ENCODE peak calls at places on chromosome 2, in nine cellular contexts. One of them, this sample, is unnamed.

GRCh38 chr2:147273628-147274027 is 571.2 kb upstream of the ACVR2A start:
- DNase-seq in WERI-Rb-1: no peak
- DNase-seq in heart left ventricle: no peak
- DNase-seq in cardiac muscle cell: no peak
- DNase-seq in dorsolateral prefrontal cortex: no peak
- DNase-seq in OCI-LY7: no peak
- DNase-seq in neural progenitor cell: no peak
- DNase-seq in fibroblast of pulmonary artery: no peak
- DNase-seq in coronary artery: no peak
- DNase-seq in this sample: no peak

GRCh38 chr2:2747797-2748301 is 416.8 kb upstream of the MYT1L start:
- DNase-seq in WERI-Rb-1: no peak
- DNase-seq in heart left ventricle: no peak
- DNase-seq in cardiac muscle cell: no peak
- DNase-seq in dorsolateral prefrontal cortex: no peak
- DNase-seq in OCI-LY7: no peak
- DNase-seq in neural progenitor cell: no peak
- DNase-seq in fibroblast of pulmonary artery: no peak
- DNase-seq in coronary artery: no peak
- DNase-seq in this sample: no peak

GRCh38 chr2:40224321-40224720 is 227.6 kb downstream of the SLC8A1 start:
- DNase-seq in WERI-Rb-1: no peak
- DNase-seq in heart left ventricle: no peak
- DNase-seq in cardiac muscle cell: no peak
- DNase-seq in dorsolateral prefrontal cortex: no peak
- DNase-seq in OCI-LY7: no peak
- DNase-seq in neural progenitor cell: no peak
- DNase-seq in fibroblast of pulmonary artery: no peak
- DNase-seq in coronary artery: no peak
- DNase-seq in this sample: no peak

GRCh38 chr2:158715352-158715751 is 79.8 kb upstream of the DAPL1 start:
- DNase-seq in WERI-Rb-1: no peak
- DNase-seq in heart left ventricle: no peak
- DNase-seq in cardiac muscle cell: no peak
- DNase-seq in dorsolateral prefrontal cortex: no peak
- DNase-seq in OCI-LY7: no peak
- DNase-seq in neural progenitor cell: no peak
- DNase-seq in fibroblast of pulmonary artery: no peak
- DNase-seq in coronary artery: no peak
- DNase-seq in this sample: no peak

GRCh38 chr2:234840336-234840735 is 111.5 kb upstream of the SH3BP4 start:
- DNase-seq in WERI-Rb-1: no peak
- DNase-seq in heart left ventricle: no peak
- DNase-seq in cardiac muscle cell: peak; percentile 33
- DNase-seq in dorsolateral prefrontal cortex: no peak
- DNase-seq in OCI-LY7: no peak
- DNase-seq in neural progenitor cell: peak; percentile 30
- DNase-seq in fibroblast of pulmonary artery: peak; percentile 97
- DNase-seq in coronary artery: no peak
- DNase-seq in this sample: no peak

GRCh38 chr2:38187416-38188127 is 111.6 kb upstream of the CYP1B1 start:
- DNase-seq in WERI-Rb-1: no peak
- DNase-seq in heart left ventricle: peak; percentile 79
- DNase-seq in cardiac muscle cell: no peak
- DNase-seq in dorsolateral prefrontal cortex: no peak
- DNase-seq in OCI-LY7: no peak
- DNase-seq in neural progenitor cell: no peak
- DNase-seq in fibroblast of pulmonary artery: peak; percentile 96
- DNase-seq in coronary artery: no peak
- DNase-seq in this sample: no peak

GRCh38 chr2:222672068-222672401 is 577 bp downstream of the MOGAT1 start:
- DNase-seq in WERI-Rb-1: no peak
- DNase-seq in heart left ventricle: no peak
- DNase-seq in cardiac muscle cell: no peak
- DNase-seq in dorsolateral prefrontal cortex: no peak
- DNase-seq in OCI-LY7: no peak
- DNase-seq in neural progenitor cell: no peak
- DNase-seq in fibroblast of pulmonary artery: no peak
- DNase-seq in coronary artery: no peak
- DNase-seq in this sample: no peak

GRCh38 chr2:96154506-96155380 is 9.5 kb upstream of the DUSP2 start:
- DNase-seq in WERI-Rb-1: peak; percentile 62
- DNase-seq in heart left ventricle: no peak
- DNase-seq in cardiac muscle cell: no peak
- DNase-seq in dorsolateral prefrontal cortex: no peak
- DNase-seq in OCI-LY7: no peak
- DNase-seq in neural progenitor cell: no peak
- DNase-seq in fibroblast of pulmonary artery: no peak
- DNase-seq in coronary artery: no peak
- DNase-seq in this sample: no peak

GRCh38 chr2:54020793-54021414 is 50.1 kb upstream of the PSME4 start:
- DNase-seq in WERI-Rb-1: no peak
- DNase-seq in heart left ventricle: no peak
- DNase-seq in cardiac muscle cell: no peak
- DNase-seq in dorsolateral prefrontal cortex: no peak
- DNase-seq in OCI-LY7: no peak
- DNase-seq in neural progenitor cell: no peak
- DNase-seq in fibroblast of pulmonary artery: no peak
- DNase-seq in coronary artery: no peak
- DNase-seq in this sample: no peak

GRCh38 chr2:171921970-171922229 is 361 bp upstream of the HAT1 start:
- DNase-seq in WERI-Rb-1: no peak
- DNase-seq in heart left ventricle: no peak
- DNase-seq in cardiac muscle cell: no peak
- DNase-seq in dorsolateral prefrontal cortex: no peak
- DNase-seq in OCI-LY7: no peak
- DNase-seq in neural progenitor cell: no peak
- DNase-seq in fibroblast of pulmonary artery: no peak
- DNase-seq in coronary artery: no peak
- DNase-seq in this sample: no peak

GRCh38 chr2:41355794-41356193 is 692.0 kb upstream of the PKDCC start:
- DNase-seq in WERI-Rb-1: no peak
- DNase-seq in heart left ventricle: no peak
- DNase-seq in cardiac muscle cell: no peak
- DNase-seq in dorsolateral prefrontal cortex: no peak
- DNase-seq in OCI-LY7: no peak
- DNase-seq in neural progenitor cell: no peak
- DNase-seq in fibroblast of pulmonary artery: no peak
- DNase-seq in coronary artery: no peak
- DNase-seq in this sample: no peak

GRCh38 chr2:55415300-55415699 is 4.4 kb downstream of the CCDC88A start:
- DNase-seq in WERI-Rb-1: no peak
- DNase-seq in heart left ventricle: no peak
- DNase-seq in cardiac muscle cell: no peak
- DNase-seq in dorsolateral prefrontal cortex: no peak
- DNase-seq in OCI-LY7: peak; percentile 14
- DNase-seq in neural progenitor cell: no peak
- DNase-seq in fibroblast of pulmonary artery: no peak
- DNase-seq in coronary artery: no peak
- DNase-seq in this sample: no peak

GRCh38 chr2:168545439-168546082 is 89.5 kb downstream of the CERS6 start:
- DNase-seq in WERI-Rb-1: no peak
- DNase-seq in heart left ventricle: peak; percentile 37
- DNase-seq in cardiac muscle cell: peak; percentile 22
- DNase-seq in dorsolateral prefrontal cortex: no peak
- DNase-seq in OCI-LY7: no peak
- DNase-seq in neural progenitor cell: peak; percentile 49
- DNase-seq in fibroblast of pulmonary artery: peak; percentile 92
- DNase-seq in coronary artery: no peak
- DNase-seq in this sample: no peak

GRCh38 chr2:172096661-172097547 is 5.8 kb downstream of the DLX2 start:
- DNase-seq in WERI-Rb-1: no peak
- DNase-seq in heart left ventricle: no peak
- DNase-seq in cardiac muscle cell: no peak
- DNase-seq in dorsolateral prefrontal cortex: no peak
- DNase-seq in OCI-LY7: no peak
- DNase-seq in neural progenitor cell: peak; percentile 61
- DNase-seq in fibroblast of pulmonary artery: peak; percentile 71
- DNase-seq in coronary artery: no peak
- DNase-seq in this sample: no peak

GRCh38 chr2:70304501-70304900 is 2.6 kb upstream of the FAM136A start:
- DNase-seq in WERI-Rb-1: no peak
- DNase-seq in heart left ventricle: no peak
- DNase-seq in cardiac muscle cell: no peak
- DNase-seq in dorsolateral prefrontal cortex: no peak
- DNase-seq in OCI-LY7: no peak
- DNase-seq in neural progenitor cell: no peak
- DNase-seq in fibroblast of pulmonary artery: no peak
- DNase-seq in coronary artery: no peak
- DNase-seq in this sample: no peak

GRCh38 chr2:163732718-163733117 is 3.1 kb downstream of the FIGN start:
- DNase-seq in WERI-Rb-1: no peak
- DNase-seq in heart left ventricle: no peak
- DNase-seq in cardiac muscle cell: no peak
- DNase-seq in dorsolateral prefrontal cortex: no peak
- DNase-seq in OCI-LY7: no peak
- DNase-seq in neural progenitor cell: no peak
- DNase-seq in fibroblast of pulmonary artery: no peak
- DNase-seq in coronary artery: no peak
- DNase-seq in this sample: no peak

GRCh38 chr2:163730556-163730955 is 5.3 kb downstream of the FIGN start:
- DNase-seq in WERI-Rb-1: no peak
- DNase-seq in heart left ventricle: no peak
- DNase-seq in cardiac muscle cell: no peak
- DNase-seq in dorsolateral prefrontal cortex: no peak
- DNase-seq in OCI-LY7: no peak
- DNase-seq in neural progenitor cell: no peak
- DNase-seq in fibroblast of pulmonary artery: no peak
- DNase-seq in coronary artery: no peak
- DNase-seq in this sample: no peak

GRCh38 chr2:163733301-163733938 is 2.4 kb downstream of the FIGN start:
- DNase-seq in WERI-Rb-1: no peak
- DNase-seq in heart left ventricle: peak; percentile 44
- DNase-seq in cardiac muscle cell: peak; percentile 52
- DNase-seq in dorsolateral prefrontal cortex: peak; percentile 57
- DNase-seq in OCI-LY7: no peak
- DNase-seq in neural progenitor cell: no peak
- DNase-seq in fibroblast of pulmonary artery: peak; percentile 14
- DNase-seq in coronary artery: no peak
- DNase-seq in this sample: no peak

GRCh38 chr2:163729874-163730273 is 5.9 kb downstream of the FIGN start:
- DNase-seq in WERI-Rb-1: no peak
- DNase-seq in heart left ventricle: no peak
- DNase-seq in cardiac muscle cell: no peak
- DNase-seq in dorsolateral prefrontal cortex: no peak
- DNase-seq in OCI-LY7: no peak
- DNase-seq in neural progenitor cell: no peak
- DNase-seq in fibroblast of pulmonary artery: no peak
- DNase-seq in coronary artery: no peak
- DNase-seq in this sample: no peak

GRCh38 chr2:163731735-163732134 is 4.1 kb downstream of the FIGN start:
- DNase-seq in WERI-Rb-1: no peak
- DNase-seq in heart left ventricle: no peak
- DNase-seq in cardiac muscle cell: no peak
- DNase-seq in dorsolateral prefrontal cortex: no peak
- DNase-seq in OCI-LY7: no peak
- DNase-seq in neural progenitor cell: no peak
- DNase-seq in fibroblast of pulmonary artery: no peak
- DNase-seq in coronary artery: no peak
- DNase-seq in this sample: no peak
- H3K4me3 ChIP-seq in WERI-Rb-1: no peak overlapping the region
- H3K4me3 ChIP-seq in heart left ventricle: peak overlapping the region; percentile 79
- H3K4me3 ChIP-seq in cardiac muscle cell: peak overlapping the region; percentile 98
- H3K4me3 ChIP-seq in dorsolateral prefrontal cortex: peak overlapping the region; percentile 81
- H3K4me3 ChIP-seq in OCI-LY7: no peak overlapping the region
- H3K4me3 ChIP-seq in neural progenitor cell: peak overlapping the region; percentile 4
- H3K4me3 ChIP-seq in fibroblast of pulmonary artery: peak overlapping the region; percentile 8
- H3K4me3 ChIP-seq in coronary artery: peak overlapping the region; percentile 82
- H3K4me3 ChIP-seq in this sample: no peak overlapping the region

GRCh38 chr2:191514613-191515012 is 163.3 kb upstream of the NABP1 start:
- DNase-seq in WERI-Rb-1: no peak
- DNase-seq in heart left ventricle: no peak
- DNase-seq in cardiac muscle cell: no peak
- DNase-seq in dorsolateral prefrontal cortex: no peak
- DNase-seq in OCI-LY7: no peak
- DNase-seq in neural progenitor cell: no peak
- DNase-seq in fibroblast of pulmonary artery: no peak
- DNase-seq in coronary artery: no peak
- DNase-seq in this sample: no peak
- TF ChIP-seq CTCF in WERI-Rb-1: no peak
- TF ChIP-seq CTCF in heart left ventricle: no peak
- TF ChIP-seq CTCF in cardiac muscle cell: no peak
- TF ChIP-seq CTCF in dorsolateral prefrontal cortex: no peak
- TF ChIP-seq CTCF in OCI-LY7: no peak
- TF ChIP-seq CTCF in neural progenitor cell: no peak
- TF ChIP-seq CTCF in fibroblast of pulmonary artery: no peak
- TF ChIP-seq CTCF in coronary artery: no peak
- TF ChIP-seq CTCF in this sample: no peak

DNA sequence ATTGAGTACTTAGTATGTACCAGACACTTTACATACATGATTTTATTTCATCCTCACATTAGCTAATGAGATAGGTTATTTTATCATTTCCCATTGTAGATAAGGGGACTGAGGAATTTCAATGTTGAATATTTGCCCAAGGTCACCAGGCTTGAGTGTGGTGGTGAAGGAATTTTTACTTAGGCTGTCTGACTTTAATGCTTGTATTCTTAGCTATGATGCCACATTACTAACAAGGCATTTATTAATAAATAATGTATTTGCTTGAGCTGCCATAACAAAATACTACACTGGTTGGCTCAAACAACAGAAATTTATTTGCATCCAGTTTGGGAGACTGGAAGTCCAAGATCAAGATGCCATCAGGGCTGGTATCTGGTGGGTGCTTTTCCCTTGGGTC is 250.9 kb downstream of the GPD2 start:
- DNase-seq in WERI-Rb-1: no peak
- DNase-seq in heart left ventricle: no peak
- DNase-seq in cardiac muscle cell: no peak
- DNase-seq in dorsolateral prefrontal cortex: no peak
- DNase-seq in OCI-LY7: no peak
- DNase-seq in neural progenitor cell: no peak
- DNase-seq in fibroblast of pulmonary artery: no peak
- DNase-seq in coronary artery: no peak
- DNase-seq in this sample: no peak
- H3K4me3 ChIP-seq in WERI-Rb-1: no peak overlapping the region
- H3K4me3 ChIP-seq in heart left ventricle: no peak overlapping the region
- H3K4me3 ChIP-seq in cardiac muscle cell: no peak overlapping the region
- H3K4me3 ChIP-seq in dorsolateral prefrontal cortex: no peak overlapping the region
- H3K4me3 ChIP-seq in OCI-LY7: no peak overlapping the region
- H3K4me3 ChIP-seq in neural progenitor cell: no peak overlapping the region
- H3K4me3 ChIP-seq in fibroblast of pulmonary artery: no peak overlapping the region
- H3K4me3 ChIP-seq in coronary artery: no peak overlapping the region
- H3K4me3 ChIP-seq in this sample: no peak overlapping the region

DNA sequence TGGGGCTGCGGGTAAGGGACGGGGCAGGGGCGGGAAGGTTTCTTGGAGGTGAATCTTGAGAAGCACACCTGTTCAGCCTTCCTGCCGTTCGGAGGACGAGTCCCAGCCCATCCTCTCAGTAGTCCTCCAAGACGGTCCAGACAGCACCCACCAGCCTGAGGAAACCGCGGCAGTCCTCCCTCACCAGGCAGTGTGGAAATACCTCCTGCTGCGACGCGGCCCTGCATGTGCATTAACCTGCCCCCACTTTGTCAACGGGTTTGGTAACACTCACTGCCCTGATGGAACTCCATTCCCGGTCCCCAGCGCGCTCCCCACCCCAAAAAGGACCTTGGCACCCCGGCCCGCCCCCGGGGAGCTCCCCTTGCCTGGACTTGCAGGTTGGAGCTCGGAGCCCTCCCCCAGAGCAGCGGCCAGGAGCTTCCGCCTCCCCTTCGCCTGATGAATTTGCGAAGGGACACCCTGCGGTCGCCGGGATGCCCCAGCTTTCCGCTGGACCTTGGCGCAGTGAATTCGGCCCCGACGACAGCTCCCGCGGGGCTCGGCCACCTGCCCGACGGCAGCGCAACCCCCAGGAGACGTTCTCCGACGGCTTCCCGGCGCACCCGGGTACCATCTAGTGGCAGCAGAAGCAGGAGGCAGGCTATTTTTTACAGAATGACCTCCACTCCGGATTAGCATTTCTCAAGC is 31.5 kb downstream of the ACVR1C start:
- DNase-seq in WERI-Rb-1: no peak
- DNase-seq in heart left ventricle: peak; percentile 32
- DNase-seq in cardiac muscle cell: peak; percentile 44
- DNase-seq in dorsolateral prefrontal cortex: peak; percentile 18
- DNase-seq in OCI-LY7: no peak
- DNase-seq in neural progenitor cell: peak; percentile 78
- DNase-seq in fibroblast of pulmonary artery: peak; percentile 20
- DNase-seq in coronary artery: no peak
- DNase-seq in this sample: peak; percentile 52
- TF ChIP-seq CTCF in WERI-Rb-1: no peak
- TF ChIP-seq CTCF in heart left ventricle: peak; percentile 54
- TF ChIP-seq CTCF in cardiac muscle cell: peak; percentile 52
- TF ChIP-seq CTCF in dorsolateral prefrontal cortex: peak; percentile 73
- TF ChIP-seq CTCF in OCI-LY7: peak; percentile 29
- TF ChIP-seq CTCF in neural progenitor cell: peak; percentile 72
- TF ChIP-seq CTCF in fibroblast of pulmonary artery: peak; percentile 57
- TF ChIP-seq CTCF in coronary artery: no peak
- TF ChIP-seq CTCF in this sample: peak; percentile 56